ENCODE peak calls at places on chromosomes 1 and 21, in nine cellular contexts. O is left ventricle myocardium inferior; F is GM20000; M is T follicular helper cell; E is mammary epithelial cell; D is GDM1; H is HFFc6; P is effector memory CD8-positive, alpha-beta T cell; V is T-helper 2 cell. J is an unnamed sample.

GRCh38 chr1:109837852-109838570 is 72.6 kb upstream of the CSF1 start:
- DNase-seq in E (no peak), M (no peak), P (no peak), V (no peak), D (no peak), O (no peak), F (no peak), H (no peak), J (no peak)

GRCh38 chr1:100860397-100860991 is 34.1 kb downstream of the EXTL2 start:
- DNase-seq in E (peak), M (no peak), H (peak), F (no peak), O (no peak), D (no peak), P (no peak), V (no peak), J (no peak)

GRCh38 chr1:36384542-36385409 is 948 bp downstream of the STK40 start:
- DNase-seq in E (peak), H (peak), P (peak), O (peak), M (peak), V (no peak), D (peak), F (peak), J (peak)

GRCh38 chr1:95948023-95948422 is 714.0 kb downstream of the RWDD3 start:
- DNase-seq in H (no peak), V (no peak), O (no peak), F (no peak), M (no peak), P (no peak), D (peak), E (no peak), J (no peak)

GRCh38 chr1:12600335-12600734 is 17.7 kb downstream of the DHRS3 start:
- DNase-seq in M (no peak), F (no peak), V (no peak), O (peak), H (no peak), D (no peak), P (no peak), E (no peak), J (no peak)

GRCh38 chr1:89519779-89520358 is 4.8 kb upstream of the LRRC8B start:
- DNase-seq in V (no peak), D (peak), H (no peak), P (peak), M (peak), E (peak), O (no peak), F (peak), J (peak)

GRCh38 chr1:119159963-119160362 is 19.5 kb upstream of the WARS2 start:
- DNase-seq in O (no peak), E (no peak), F (no peak), M (no peak), H (no peak), V (no peak), D (no peak), P (no peak), J (no peak)

GRCh38 chr21:35343046-35343816 is 294.1 kb upstream of the RUNX1 start:
- DNase-seq in P (no peak), F (peak), O (no peak), E (no peak), D (no peak), M (no peak), V (no peak), H (no peak), J (no peak)

GRCh38 chr1:25924454-25924853 is 18.2 kb upstream of the STMN1 start:
- DNase-seq in E (no peak), H (no peak), M (no peak), V (no peak), O (no peak), F (no peak), D (no peak), P (no peak), J (no peak)

GRCh38 chr1:21491483-21492170 is 17.6 kb upstream of the ALPL start:
- DNase-seq in V (no peak), F (no peak), D (no peak), H (no peak), P (no peak), E (no peak), M (no peak), O (no peak), J (no peak)

GRCh38 chr1:165376811-165377153 is 20.3 kb upstream of the LMX1A start:
- DNase-seq in F (no peak), E (no peak), P (no peak), M (no peak), D (no peak), V (no peak), H (peak), O (no peak), J (no peak)

GRCh38 chr1:218705911-218706893 is 361.1 kb downstream of the TGFB2 start:
- DNase-seq in P (no peak), H (peak), E (peak), F (no peak), D (no peak), V (no peak), O (no peak), M (no peak), J (no peak)

GRCh38 chr1:95252422-95252821 is 18.4 kb downstream of the RWDD3 start:
- DNase-seq in E (no peak), P (no peak), M (no peak), V (no peak), H (no peak), O (no peak), F (no peak), D (peak), J (no peak)

GRCh38 chr1:13585996-13586395 is 2.4 kb downstream of the PDPN start:
- DNase-seq in D (no peak), F (no peak), H (no peak), V (no peak), O (no peak), E (no peak), M (no peak), P (no peak), J (no peak)

GRCh38 chr1:165549908-165550480 is 6.2 kb downstream of the LRRC52 start:
- DNase-seq in P (no peak), M (no peak), H (no peak), E (no peak), V (no peak), F (no peak), O (no peak), D (no peak), J (no peak)

J was measured in effector memory CD4-positive, alpha-beta T cell.